ENCODE peak calls at places on chromosome 19, in seven cellular contexts. One of them, this sample, is unnamed.

GRCh38 chr19:18847516-18848463 is 16.0 kb downstream of the UPF1 start:
- DNase-seq in astrocyte of the cerebellum: no peak
- DNase-seq in BE2C: no peak
- DNase-seq in neural crest cell: no peak
- DNase-seq in K562: no peak
- DNase-seq in AG04450: no peak
- DNase-seq in GM12865: no peak
- DNase-seq in this sample: no peak

GRCh38 chr19:48511800-48512503 is at the start of gene LMTK3:
- DNase-seq in astrocyte of the cerebellum: no peak
- DNase-seq in BE2C: peak; percentile 77
- DNase-seq in neural crest cell: no peak
- DNase-seq in K562: peak; percentile 75
- DNase-seq in AG04450: no peak
- DNase-seq in GM12865: peak; percentile 72
- DNase-seq in this sample: peak; percentile 91

GRCh38 chr19:50292216-50292827 is 36.9 kb downstream of the KCNC3 start:
- DNase-seq in astrocyte of the cerebellum: no peak
- DNase-seq in BE2C: no peak
- DNase-seq in neural crest cell: no peak
- DNase-seq in K562: no peak
- DNase-seq in AG04450: no peak
- DNase-seq in GM12865: no peak
- DNase-seq in this sample: no peak

GRCh38 chr19:31377736-31378135 is 28.5 kb upstream of the TSHZ3 start:
- DNase-seq in astrocyte of the cerebellum: no peak
- DNase-seq in BE2C: no peak
- DNase-seq in neural crest cell: no peak
- DNase-seq in K562: no peak
- DNase-seq in AG04450: no peak
- DNase-seq in GM12865: no peak
- DNase-seq in this sample: no peak

GRCh38 chr19:10193666-10194499 is 870 bp downstream of the DNMT1 start:
- DNase-seq in astrocyte of the cerebellum: no peak
- DNase-seq in BE2C: peak; percentile 39
- DNase-seq in neural crest cell: no peak
- DNase-seq in K562: peak; percentile 75
- DNase-seq in AG04450: no peak
- DNase-seq in GM12865: peak; percentile 24
- DNase-seq in this sample: peak; percentile 44

GRCh38 chr19:43444531-43445340 is 20.7 kb downstream of the LYPD3 start:
- DNase-seq in astrocyte of the cerebellum: no peak
- DNase-seq in BE2C: no peak
- DNase-seq in neural crest cell: no peak
- DNase-seq in K562: no peak
- DNase-seq in AG04450: no peak
- DNase-seq in GM12865: no peak
- DNase-seq in this sample: no peak

GRCh38 chr19:41871573-41872383 is 5.3 kb upstream of the CD79A start:
- DNase-seq in astrocyte of the cerebellum: no peak
- DNase-seq in BE2C: no peak
- DNase-seq in neural crest cell: no peak
- DNase-seq in K562: no peak
- DNase-seq in AG04450: no peak
- DNase-seq in GM12865: peak; percentile 93
- DNase-seq in this sample: peak; percentile 88

GRCh38 chr19:15885167-15885566 is 12.7 kb downstream of the CYP4F2 start:
- DNase-seq in astrocyte of the cerebellum: no peak
- DNase-seq in BE2C: no peak
- DNase-seq in neural crest cell: no peak
- DNase-seq in K562: no peak
- DNase-seq in AG04450: no peak
- DNase-seq in GM12865: no peak
- DNase-seq in this sample: no peak

GRCh38 chr19:9848761-9849160 is 13.6 kb downstream of the PIN1 start:
- DNase-seq in astrocyte of the cerebellum: no peak
- DNase-seq in BE2C: no peak
- DNase-seq in neural crest cell: no peak
- DNase-seq in K562: no peak
- DNase-seq in AG04450: no peak
- DNase-seq in GM12865: no peak
- DNase-seq in this sample: no peak

GRCh38 chr19:43545276-43545675 is 12.3 kb downstream of the ZNF575 start:
- DNase-seq in astrocyte of the cerebellum: no peak
- DNase-seq in BE2C: no peak
- DNase-seq in neural crest cell: no peak
- DNase-seq in K562: no peak
- DNase-seq in AG04450: no peak
- DNase-seq in GM12865: no peak
- DNase-seq in this sample: no peak

GRCh38 chr19:45011959-45012358 is 10.7 kb downstream of the RELB start:
- DNase-seq in astrocyte of the cerebellum: no peak
- DNase-seq in BE2C: no peak
- DNase-seq in neural crest cell: no peak
- DNase-seq in K562: no peak
- DNase-seq in AG04450: no peak
- DNase-seq in GM12865: no peak
- DNase-seq in this sample: no peak

GRCh38 chr19:49019242-49019932 is 2.5 kb upstream of the LHB start:
- DNase-seq in astrocyte of the cerebellum: no peak
- DNase-seq in BE2C: peak; percentile 88
- DNase-seq in neural crest cell: peak; percentile 39
- DNase-seq in K562: peak; percentile 91
- DNase-seq in AG04450: no peak
- DNase-seq in GM12865: peak; percentile 41
- DNase-seq in this sample: peak; percentile 68

GRCh38 chr19:55283548-55284393 is at the start of gene BRSK1:
- DNase-seq in astrocyte of the cerebellum: no peak
- DNase-seq in BE2C: peak; percentile 85
- DNase-seq in neural crest cell: peak; percentile 65
- DNase-seq in K562: peak; percentile 75
- DNase-seq in AG04450: no peak
- DNase-seq in GM12865: no peak
- DNase-seq in this sample: peak; percentile 64

GRCh38 chr19:3494559-3494958 is 5.9 kb downstream of the DOHH start:
- DNase-seq in astrocyte of the cerebellum: no peak
- DNase-seq in BE2C: no peak
- DNase-seq in neural crest cell: no peak
- DNase-seq in K562: no peak
- DNase-seq in AG04450: no peak
- DNase-seq in GM12865: no peak
- DNase-seq in this sample: peak; percentile 76

GRCh38 chr19:11204076-11204602 is 6.8 kb upstream of the KANK2 start:
- DNase-seq in astrocyte of the cerebellum: no peak
- DNase-seq in BE2C: no peak
- DNase-seq in neural crest cell: no peak
- DNase-seq in K562: no peak
- DNase-seq in AG04450: no peak
- DNase-seq in GM12865: no peak
- DNase-seq in this sample: no peak

GRCh38 chr19:30664358-30665058 is 292.3 kb downstream of the ZNF536 start:
- DNase-seq in astrocyte of the cerebellum: no peak
- DNase-seq in BE2C: peak; percentile 37
- DNase-seq in neural crest cell: no peak
- DNase-seq in K562: no peak
- DNase-seq in AG04450: no peak
- DNase-seq in GM12865: no peak
- DNase-seq in this sample: no peak

GRCh38 chr19:52269338-52270261 is at the start of gene ZNF766:
- DNase-seq in astrocyte of the cerebellum: peak; percentile 82
- DNase-seq in BE2C: peak; percentile 97
- DNase-seq in neural crest cell: peak; percentile 93
- DNase-seq in K562: peak; percentile 95
- DNase-seq in AG04450: peak; percentile 85
- DNase-seq in GM12865: peak; percentile 96
- DNase-seq in this sample: peak; percentile 98

GRCh38 chr19:54431255-54431838 is 16.1 kb downstream of the TTYH1 start:
- DNase-seq in astrocyte of the cerebellum: no peak
- DNase-seq in BE2C: no peak
- DNase-seq in neural crest cell: no peak
- DNase-seq in K562: no peak
- DNase-seq in AG04450: no peak
- DNase-seq in GM12865: no peak
- DNase-seq in this sample: no peak

GRCh38 chr19:35437152-35437951 is 10.7 kb upstream of the FFAR2 start:
- DNase-seq in astrocyte of the cerebellum: no peak
- DNase-seq in BE2C: no peak
- DNase-seq in neural crest cell: no peak
- DNase-seq in K562: no peak
- DNase-seq in AG04450: no peak
- DNase-seq in GM12865: no peak
- DNase-seq in this sample: no peak

GRCh38 chr19:18202759-18203407 is 959 bp downstream of the RAB3A start:
- DNase-seq in astrocyte of the cerebellum: no peak
- DNase-seq in BE2C: peak; percentile 34
- DNase-seq in neural crest cell: no peak
- DNase-seq in K562: peak; percentile 48
- DNase-seq in AG04450: no peak
- DNase-seq in GM12865: peak; percentile 56
- DNase-seq in this sample: peak; percentile 45

GRCh38 chr19:48735031-48735615 is 5.3 kb downstream of the RASIP1 start:
- DNase-seq in astrocyte of the cerebellum: no peak
- DNase-seq in BE2C: no peak
- DNase-seq in neural crest cell: peak; percentile 45
- DNase-seq in K562: no peak
- DNase-seq in AG04450: no peak
- DNase-seq in GM12865: no peak
- DNase-seq in this sample: no peak

GRCh38 chr19:28899703-28900102 is 313.2 kb downstream of the UQCRFS1 start:
- DNase-seq in astrocyte of the cerebellum: no peak
- DNase-seq in BE2C: no peak
- DNase-seq in neural crest cell: no peak
- DNase-seq in K562: no peak
- DNase-seq in AG04450: no peak
- DNase-seq in GM12865: no peak
- DNase-seq in this sample: no peak

GRCh38 chr19:18023596-18024212 is 15.7 kb downstream of the ARRDC2 start:
- DNase-seq in astrocyte of the cerebellum: no peak
- DNase-seq in BE2C: no peak
- DNase-seq in neural crest cell: no peak
- DNase-seq in K562: peak; percentile 50
- DNase-seq in AG04450: no peak
- DNase-seq in GM12865: peak; percentile 44
- DNase-seq in this sample: peak; percentile 65

DNA sequence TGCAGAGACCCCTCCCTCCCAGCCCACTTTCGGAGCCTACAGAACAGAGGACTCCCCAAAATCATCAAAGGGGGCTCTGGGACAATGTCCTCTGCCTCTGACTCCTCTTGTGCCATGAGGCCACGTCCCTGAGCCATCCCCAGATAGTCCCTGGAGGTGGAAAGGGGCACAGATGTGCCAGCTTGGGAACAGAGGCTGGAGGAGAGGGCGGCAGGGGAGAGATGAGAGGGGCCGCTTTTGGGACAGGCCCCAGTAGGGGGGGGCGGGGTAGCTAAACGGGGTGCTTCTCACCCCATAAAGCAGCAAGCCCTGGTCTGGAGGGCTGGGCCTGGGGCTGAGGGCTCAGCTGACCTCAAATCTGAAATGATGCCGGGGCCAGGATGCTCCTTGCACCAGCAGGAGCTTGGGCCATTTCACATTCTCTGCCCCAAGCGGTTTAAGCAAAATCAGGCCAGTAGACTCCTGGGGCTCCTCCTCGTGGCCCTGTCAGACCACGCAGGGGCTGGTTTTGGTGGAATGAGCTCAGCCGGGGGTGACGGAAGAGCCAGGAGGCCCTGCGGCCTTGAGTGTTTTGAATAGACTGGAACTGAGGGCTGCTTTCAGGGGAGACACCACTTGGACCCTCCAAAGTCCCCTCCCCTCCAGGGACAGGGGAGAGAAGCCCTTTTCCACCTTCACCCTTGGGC is 27.1 kb downstream of the ONECUT3 start:
- DNase-seq in astrocyte of the cerebellum: no peak
- DNase-seq in BE2C: no peak
- DNase-seq in neural crest cell: no peak
- DNase-seq in K562: no peak
- DNase-seq in AG04450: no peak
- DNase-seq in GM12865: peak; percentile 41
- DNase-seq in this sample: no peak
- TF ChIP-seq CTCF in astrocyte of the cerebellum: peak; percentile 25
- TF ChIP-seq CTCF in BE2C: peak; percentile 19
- TF ChIP-seq CTCF in neural crest cell: peak; percentile 19
- TF ChIP-seq CTCF in K562: peak; percentile 53
- TF ChIP-seq CTCF in AG04450: peak; percentile 45
- TF ChIP-seq CTCF in GM12865: no peak
- TF ChIP-seq CTCF in this sample: no peak

DNA sequence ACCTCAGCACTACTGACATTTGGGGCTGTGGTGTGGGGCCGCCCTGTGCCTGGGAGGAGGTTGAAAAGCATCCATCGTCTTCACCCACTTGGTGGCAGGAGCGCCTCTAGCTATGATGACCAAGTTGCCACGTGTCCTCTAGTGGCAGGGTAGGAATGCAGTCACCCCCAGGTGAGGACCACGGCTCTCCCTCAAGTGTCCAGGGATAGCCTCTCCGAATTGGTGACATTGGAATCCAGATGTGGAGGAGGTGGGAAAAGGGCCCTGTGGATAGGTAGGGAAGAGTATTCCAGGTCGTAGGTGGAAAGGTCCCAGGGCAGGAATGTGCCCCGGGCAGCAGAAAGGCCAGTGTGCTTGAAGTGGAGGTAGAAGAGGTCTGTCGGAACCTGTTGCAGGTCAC is 37.6 kb downstream of the ARHGEF18 start:
- DNase-seq in astrocyte of the cerebellum: no peak
- DNase-seq in BE2C: no peak
- DNase-seq in neural crest cell: no peak
- DNase-seq in K562: no peak
- DNase-seq in AG04450: no peak
- DNase-seq in GM12865: peak; percentile 49
- DNase-seq in this sample: peak; percentile 42
- TF ChIP-seq CTCF in astrocyte of the cerebellum: no peak
- TF ChIP-seq CTCF in BE2C: no peak
- TF ChIP-seq CTCF in neural crest cell: no peak
- TF ChIP-seq CTCF in K562: peak; percentile 47
- TF ChIP-seq CTCF in AG04450: no peak
- TF ChIP-seq CTCF in GM12865: peak; percentile 15
- TF ChIP-seq CTCF in this sample: no peak

GRCh38 chr19:23273594-23274412 is 23.6 kb upstream of the ZNF724 start:
- DNase-seq in astrocyte of the cerebellum: peak; percentile 72
- DNase-seq in BE2C: peak; percentile 93
- DNase-seq in neural crest cell: peak; percentile 86
- DNase-seq in K562: peak; percentile 36
- DNase-seq in AG04450: peak; percentile 57
- DNase-seq in GM12865: peak; percentile 94
- DNase-seq in this sample: peak; percentile 97
- TF ChIP-seq CTCF in astrocyte of the cerebellum: no peak
- TF ChIP-seq CTCF in BE2C: no peak
- TF ChIP-seq CTCF in neural crest cell: no peak
- TF ChIP-seq CTCF in K562: no peak
- TF ChIP-seq CTCF in AG04450: no peak
- TF ChIP-seq CTCF in GM12865: no peak
- TF ChIP-seq CTCF in this sample: no peak

GRCh38 chr19:6772028-6772865 is at the start of gene VAV1:
- DNase-seq in astrocyte of the cerebellum: no peak
- DNase-seq in BE2C: no peak
- DNase-seq in neural crest cell: no peak
- DNase-seq in K562: peak; percentile 79
- DNase-seq in AG04450: no peak
- DNase-seq in GM12865: peak; percentile 93
- DNase-seq in this sample: peak; percentile 93
- TF ChIP-seq CTCF in astrocyte of the cerebellum: peak; percentile 7
- TF ChIP-seq CTCF in BE2C: no peak
- TF ChIP-seq CTCF in neural crest cell: no peak
- TF ChIP-seq CTCF in K562: peak; percentile 30
- TF ChIP-seq CTCF in AG04450: no peak
- TF ChIP-seq CTCF in GM12865: peak; percentile 60
- TF ChIP-seq CTCF in this sample: peak; percentile 73